ENCODE peak calls at places on chromosomes 12 and 14, in six cellular contexts. E is H1, M is H9, U is IMR-90, X is neuronal stem cell, B is mesenchymal stem cell. C is an unnamed sample.

GRCh38 chr12:14773685-14774073 is 29.6 kb downstream of the WBP11 start:
- DNase-seq in E (no peak), U (no peak), B (no peak), M (no peak), X (no peak), C (no peak)

GRCh38 chr14:85122690-85123089 is 407.3 kb upstream of the FLRT2 start:
- DNase-seq in E (no peak), X (no peak), U (peak; percentile 46), B (peak; percentile 61), M (no peak), C (no peak)

GRCh38 chr12:68638721-68639395 is 28.2 kb downstream of the RAP1B start:
- DNase-seq in X (no peak), E (no peak), B (peak; percentile 30), M (no peak), U (no peak), C (peak; percentile 81)

GRCh38 chr12:120677765-120678473 is 9.0 kb upstream of the MLEC start:
- DNase-seq in M (no peak), B (no peak), E (no peak), U (no peak), X (no peak), C (no peak)

GRCh38 chr12:106154781-106155273 is 16.1 kb upstream of the NUAK1 start:
- DNase-seq in B (no peak), U (no peak), M (no peak), X (no peak), E (no peak), C (no peak)

GRCh38 chr12:119456824-119457223 is 122.3 kb downstream of the CCDC60 start:
- DNase-seq in X (no peak), B (no peak), E (no peak), U (no peak), M (no peak), C (no peak)

GRCh38 chr14:32939254-32940065 is 781 bp downstream of the NPAS3 start:
- DNase-seq in B (peak; percentile 90), M (peak; percentile 72), E (no peak), X (peak; percentile 59), U (peak; percentile 16), C (peak; percentile 56)

GRCh38 chr12:26119391-26119981 is 5.4 kb downstream of the BHLHE41 start:
- DNase-seq in X (no peak), B (peak; percentile 73), E (no peak), U (peak; percentile 78), M (no peak), C (peak; percentile 41)

GRCh38 chr12:79921786-79922185 is 13.1 kb downstream of the PPP1R12A start:
- DNase-seq in U (no peak), B (no peak), X (no peak), M (no peak), E (no peak), C (no peak)

DNA sequence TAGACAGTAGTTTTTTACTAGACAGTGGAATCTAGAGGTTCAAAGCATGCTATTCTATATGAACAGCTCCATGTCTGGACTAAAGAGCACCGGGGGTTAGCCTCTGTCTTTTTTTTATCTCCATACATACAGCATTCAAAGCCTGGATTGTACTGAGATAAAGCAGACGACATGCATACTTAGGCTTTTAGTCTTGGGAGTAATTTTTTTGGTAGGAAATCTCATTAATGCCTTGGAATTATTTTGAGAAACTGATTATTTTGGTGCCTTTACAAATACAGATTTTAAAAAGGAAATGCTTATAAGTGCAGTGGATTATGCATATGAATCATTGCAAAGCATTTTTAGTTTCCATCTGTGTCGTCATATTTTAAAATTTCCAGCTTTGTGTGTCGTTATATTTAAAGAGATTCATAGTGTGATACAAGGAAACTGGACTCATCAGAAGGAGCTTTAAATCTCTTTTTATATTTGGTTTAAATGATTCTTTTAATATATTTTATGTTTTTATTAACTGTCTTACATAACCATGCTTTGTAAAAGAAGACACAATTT is 305.9 kb upstream of the RGS6 start:
- DNase-seq in X (no peak), E (no peak), M (no peak), U (peak; percentile 24), B (no peak), C (no peak)
- H4K8ac ChIP-seq in X (no peak overlapping the region), E (no peak overlapping the region), M (no peak overlapping the region), U (no peak overlapping the region), B (no peak overlapping the region), C (no peak overlapping the region)

DNA sequence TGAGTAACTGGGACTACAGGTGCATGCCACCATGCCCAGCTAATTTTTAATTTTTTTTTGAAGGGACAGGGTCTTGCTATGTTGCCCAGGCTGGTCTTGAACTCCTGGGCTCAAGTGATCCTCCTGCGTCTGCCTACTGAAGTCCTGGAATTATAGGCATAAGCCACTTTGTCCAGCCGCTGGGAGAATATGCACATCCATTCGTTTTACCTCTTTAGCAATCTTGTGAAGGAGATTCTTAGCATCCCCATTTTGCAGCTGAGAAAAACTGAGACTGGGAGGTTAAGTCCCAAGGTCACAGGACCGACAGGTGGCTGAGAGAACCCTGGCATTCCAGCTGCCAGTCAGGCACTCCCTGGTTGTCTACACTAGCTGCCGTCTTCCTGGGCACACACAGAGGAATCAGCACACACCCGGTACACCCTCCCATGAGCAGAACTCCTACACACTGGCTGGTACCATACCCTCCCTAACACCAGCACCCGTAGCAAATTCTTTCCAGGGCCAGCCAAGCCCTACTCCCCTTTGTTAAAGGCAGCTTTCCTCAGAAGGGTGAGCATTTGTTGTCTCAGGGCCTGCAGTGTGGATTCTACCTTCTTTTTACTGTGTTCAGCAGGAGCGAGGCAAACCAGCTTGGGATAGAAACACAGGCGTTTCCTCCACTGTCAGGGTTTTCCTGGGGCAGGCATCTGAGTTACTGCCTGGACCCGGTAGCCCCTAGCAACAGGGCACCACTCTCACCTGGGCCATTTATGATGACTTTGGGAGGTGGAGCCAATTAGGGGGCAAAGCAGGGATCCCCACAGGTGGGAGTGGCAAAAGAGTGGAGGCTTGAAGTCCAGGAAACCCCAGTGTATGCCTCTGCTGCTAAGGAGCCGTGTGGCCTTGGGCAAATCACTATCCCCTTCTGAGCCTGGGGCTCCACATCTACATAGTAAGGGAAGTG is 70.2 kb downstream of the IRF2BPL start:
- DNase-seq in U (no peak), X (no peak), M (no peak), E (no peak), B (peak; percentile 29), C (no peak)
- H3K4ac ChIP-seq in U (peak overlapping the region; percentile 100), X (no peak overlapping the region), M (no peak overlapping the region), E (no peak overlapping the region), B (peak overlapping the region; percentile 69), C (peak overlapping the region; percentile 12)

GRCh38 chr12:13254311-13254710 is 57.8 kb downstream of the EMP1 start:
- DNase-seq in M (no peak), U (no peak), E (no peak), B (no peak), X (no peak), C (no peak)

GRCh38 chr12:13256705-13257045 is 60.1 kb downstream of the EMP1 start:
- DNase-seq in B (no peak), U (no peak), X (no peak), M (no peak), E (no peak), C (no peak)

GRCh38 chr12:13257356-13257875 is 60.9 kb downstream of the EMP1 start:
- DNase-seq in E (no peak), U (no peak), M (no peak), X (no peak), B (peak; percentile 27), C (no peak)

GRCh38 chr12:13258212-13258611 is 61.7 kb downstream of the EMP1 start:
- DNase-seq in E (no peak), U (no peak), M (no peak), X (no peak), B (no peak), C (no peak)

DNA sequence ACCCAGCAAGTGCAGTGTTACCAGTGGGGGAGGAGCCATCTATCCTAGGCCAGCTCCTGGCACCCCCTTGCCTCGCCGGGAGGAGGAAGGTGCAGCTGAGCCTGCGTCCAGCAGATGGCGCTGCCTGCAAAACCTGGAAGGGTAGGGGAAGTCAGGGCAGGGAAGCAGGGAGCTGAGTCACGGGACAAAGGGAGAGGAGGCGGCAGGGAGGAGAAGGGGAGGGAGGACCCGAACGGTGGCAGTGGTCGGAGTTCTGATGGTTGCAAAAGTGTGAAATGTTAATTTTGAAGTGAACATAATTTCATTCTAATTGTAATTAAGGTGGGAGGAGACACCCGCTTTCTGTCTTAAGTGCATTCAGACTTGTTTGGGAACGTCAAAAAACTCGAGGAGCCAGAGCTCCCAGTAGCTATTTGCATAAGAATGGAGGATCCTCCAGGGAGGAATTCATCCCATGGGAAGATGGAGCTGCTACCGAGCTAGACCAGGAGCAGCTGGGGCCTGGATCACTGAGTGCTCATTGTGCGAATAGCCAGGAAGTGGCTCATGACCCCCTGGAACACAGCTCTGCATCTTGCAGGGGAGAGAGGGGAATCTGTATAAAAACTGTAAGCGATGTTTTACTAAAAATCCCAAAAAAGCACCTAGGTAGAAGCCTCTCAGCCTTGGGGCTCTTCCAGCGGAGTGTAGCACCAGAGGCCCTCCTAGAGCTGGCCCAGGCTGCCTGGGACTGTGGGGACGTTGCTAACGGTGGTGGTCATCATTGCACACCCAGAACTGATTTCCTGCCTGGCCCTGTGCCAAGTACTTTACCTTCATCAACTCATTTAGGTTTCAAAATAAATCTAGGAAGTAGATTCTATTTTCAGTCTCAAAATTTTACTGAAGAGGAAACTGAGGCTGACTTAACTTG is 59.5 kb downstream of the EMP1 start:
- DNase-seq in X (peak; percentile 93), U (peak; percentile 92), M (peak; percentile 99), B (peak; percentile 93), E (peak; percentile 90), C (peak; percentile 97)
- H2AK5ac ChIP-seq in X (peak overlapping the region; percentile 72), U (no peak overlapping the region), M (no peak overlapping the region), B (no peak overlapping the region), E (peak overlapping the region; percentile 87), C (no peak overlapping the region)

DNA sequence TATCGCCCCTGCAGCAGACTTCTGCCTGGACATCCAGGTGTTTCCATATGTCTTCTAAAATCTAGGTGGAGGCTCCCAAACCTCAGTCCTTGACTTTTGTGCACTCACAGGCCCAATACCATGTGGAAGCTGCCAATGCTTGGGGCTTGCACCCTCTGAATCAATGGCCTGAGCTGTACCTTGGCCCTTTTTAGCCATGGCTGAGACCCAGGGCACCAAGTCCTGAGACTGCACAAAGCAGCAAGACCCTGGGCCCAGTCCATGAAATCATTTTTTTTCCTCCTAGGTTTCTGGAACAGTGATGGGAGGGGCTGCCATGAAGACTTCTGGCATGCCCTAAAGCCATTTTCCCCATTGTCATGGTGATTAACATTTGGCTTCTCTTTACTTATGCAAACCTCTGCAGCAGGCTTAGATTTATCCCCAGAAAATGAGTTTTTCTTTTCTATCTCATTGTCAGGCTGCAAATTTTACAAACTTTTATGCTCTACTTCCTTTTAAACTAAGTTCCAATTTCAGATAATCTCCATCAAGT is 1445.8 kb upstream of the FLRT2 start:
- DNase-seq in B (no peak), M (no peak), X (no peak), E (no peak), U (no peak), C (no peak)
- H4K8ac ChIP-seq in B (no peak overlapping the region), M (no peak overlapping the region), X (no peak overlapping the region), E (no peak overlapping the region), U (no peak overlapping the region), C (no peak overlapping the region)